ENCODE peak calls at places on chromosomes 7 and 10, in five cellular contexts. N is GM12878, L is K562, H is HepG2, A is H1. K is an unnamed sample. For H3K4me1 and H3K27me3, the result is how much of the 10 kb centered on the place peaks cover.

GRCh38 chr7:76225951-76226350 is 24.3 kb downstream of the SRRM3 start:
- DNase-seq in N (no peak), L (no peak), H (peak), A (no peak), K (no peak)

GRCh38 chr7:68224041-68224534 is 1227.5 kb downstream of the TYW1 start:
- DNase-seq in N (no peak), L (no peak), H (no peak), A (no peak), K (no peak)

GRCh38 chr7:147824671-147825070 is 765.9 kb upstream of the C7orf33 start:
- DNase-seq in N (no peak), L (no peak), H (no peak), A (no peak), K (no peak)

GRCh38 chr7:17939670-17940301 is 508 bp downstream of the SNX13 start:
- DNase-seq in N (no peak), L (peak), H (peak), A (no peak), K (peak)

GRCh38 chr10:3071405-3072198 is 4.3 kb downstream of the PFKP start:
- DNase-seq in N (no peak), L (no peak), H (no peak), A (no peak), K (no peak)

GRCh38 chr7:155351120-155351870 is 53.6 kb downstream of the INSIG1 start:
- DNase-seq in N (no peak), L (no peak), H (no peak), A (no peak), K (no peak)

GRCh38 chr7:139602143-139602722 is 78.7 kb downstream of the CLEC2L start:
- DNase-seq in N (no peak), L (peak), H (peak), A (no peak), K (peak)

GRCh38 chr7:24963218-24963617 is 16.8 kb downstream of the OSBPL3 start:
- DNase-seq in N (peak), L (no peak), H (no peak), A (no peak), K (no peak)

GRCh38 chr7:44608916-44609648 is 2.7 kb downstream of the OGDH start:
- DNase-seq in N (no peak), L (no peak), H (no peak), A (no peak), K (peak)

GRCh38 chr7:150912427-150912826 is 60.1 kb downstream of the AOC1 start:
- DNase-seq in N (no peak), L (no peak), H (no peak), A (no peak), K (no peak)

GRCh38 chr10:18238875-18239485 is 98.8 kb downstream of the CACNB2 start:
- DNase-seq in N (no peak), L (peak), H (peak), A (no peak), K (peak)

GRCh38 chr7:2629740-2630681 is 1.8 kb upstream of the TTYH3 start:
- DNase-seq in N (no peak), L (no peak), H (peak), A (no peak), K (no peak)

GRCh38 chr7:52565980-52566379 is 469.5 kb upstream of the POM121L12 start:
- DNase-seq in N (no peak), L (no peak), H (no peak), A (no peak), K (no peak)

GRCh38 chr10:113045155-113046055 is 95.4 kb downstream of the TCF7L2 start:
- DNase-seq in N (no peak), L (no peak), H (no peak), A (no peak), K (no peak)

GRCh38 chr7:97871659-97872024 is 566 bp downstream of the ASNS start:
- DNase-seq in N (peak), L (peak), H (no peak), A (no peak), K (peak)

GRCh38 chr10:71608863-71609768 is 110.5 kb downstream of the C10orf105 start:
- DNase-seq in N (no peak), L (peak), H (peak), A (peak), K (peak)

GRCh38 chr7:12570148-12570528 is 382 bp upstream of the SCIN start:
- DNase-seq in N (no peak), L (no peak), H (no peak), A (no peak), K (peak)

GRCh38 chr10:81874878-81875679 is at the start of gene NRG3:
- DNase-seq in N (no peak), L (no peak), H (no peak), A (no peak), K (peak)

GRCh38 chr7:2036786-2037185 is 196.0 kb downstream of the MAD1L1 start:
- DNase-seq in N (no peak), L (peak), H (no peak), A (no peak), K (no peak)

GRCh38 chr7:55533050-55533728 is 39.1 kb downstream of the VOPP1 start:
- DNase-seq in N (peak), L (no peak), H (no peak), A (no peak), K (no peak)

GRCh38 chr7:13240349-13240748 is 552.9 kb downstream of the ARL4A start:
- DNase-seq in N (no peak), L (no peak), H (no peak), A (no peak), K (peak)

GRCh38 chr10:99758241-99758891 is 24.1 kb upstream of the ABCC2 start:
- DNase-seq in N (no peak), L (no peak), H (no peak), A (no peak), K (no peak)

GRCh38 chr7:75889826-75890225 is 11.0 kb downstream of the RHBDD2 start:
- DNase-seq in N (no peak), L (no peak), H (no peak), A (no peak), K (no peak)

GRCh38 chr7:21912305-21912704 is 33.4 kb downstream of the CDCA7L start:
- DNase-seq in N (no peak), L (no peak), H (no peak), A (no peak), K (no peak)

GRCh38 chr7:27180431-27181175 is 4.4 kb downstream of the HOXA11 start:
- DNase-seq in N (no peak), L (no peak), H (no peak), A (no peak), K (no peak)

GRCh38 chr7:142571581-142571980 is 177.7 kb upstream of the PRSS1 start:
- DNase-seq in N (no peak), L (no peak), H (no peak), A (no peak), K (no peak)

DNA sequence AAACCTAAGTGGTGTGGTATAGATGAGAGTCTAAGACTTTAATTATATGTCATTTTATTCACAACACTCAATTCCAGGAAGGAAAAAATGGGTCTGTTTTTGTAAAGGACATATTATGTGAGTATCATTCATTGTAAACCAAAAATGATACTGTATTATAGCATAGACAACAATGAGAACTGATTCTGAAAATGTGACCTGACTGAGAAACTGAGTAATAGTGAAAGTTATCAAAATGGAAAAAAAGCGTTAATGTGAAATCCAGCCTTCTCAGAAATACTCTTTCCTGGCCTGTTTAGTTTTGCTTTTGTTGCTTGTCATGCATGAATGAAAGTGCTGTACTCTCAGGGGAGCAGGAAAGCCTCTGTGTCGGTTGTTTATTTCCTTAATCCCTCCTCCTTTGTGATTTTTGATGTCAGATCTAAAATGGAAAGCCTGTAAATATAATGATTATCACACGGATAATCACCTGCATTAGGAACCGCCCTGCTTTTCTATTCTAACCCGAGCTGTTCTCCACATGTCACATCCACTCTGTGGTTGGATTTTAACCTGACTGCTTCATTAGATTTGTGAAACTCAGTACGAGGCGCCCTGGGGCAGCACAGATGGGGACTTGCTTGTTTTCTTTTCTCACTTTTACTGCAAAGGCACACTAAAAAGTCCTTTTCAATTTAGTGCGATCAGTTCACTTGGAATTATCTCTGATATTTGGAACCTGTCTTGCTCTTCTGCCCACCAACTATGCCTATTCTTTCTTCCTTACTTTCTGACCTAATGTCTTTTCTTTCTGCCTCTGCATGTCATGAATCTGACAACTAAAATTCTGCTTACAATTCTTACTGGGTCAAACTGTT is 240.9 kb upstream of the KAT6B start:
- DNase-seq in N (peak), L (no peak), H (no peak), A (no peak), K (no peak)
- H3K4me1 ChIP-seq in N (under half), L (under half), H (under half), A (under half), K (under half)

GRCh38 chr7:92397542-92397941 is 49.7 kb upstream of the GATAD1 start:
- DNase-seq in N (no peak), L (no peak), H (no peak), A (no peak), K (no peak)

GRCh38 chr7:92402920-92403759 is 44.1 kb upstream of the GATAD1 start:
- DNase-seq in N (no peak), L (no peak), H (no peak), A (no peak), K (peak)

GRCh38 chr7:92404170-92404614 is 43.1 kb upstream of the GATAD1 start:
- DNase-seq in N (no peak), L (no peak), H (no peak), A (no peak), K (peak)

GRCh38 chr7:92403760-92404074 is 43.6 kb upstream of the GATAD1 start:
- DNase-seq in N (no peak), L (no peak), H (no peak), A (no peak), K (no peak)

GRCh38 chr7:92400013-92400412 is 47.3 kb upstream of the GATAD1 start:
- DNase-seq in N (no peak), L (no peak), H (no peak), A (no peak), K (no peak)
- H3K27me3 ChIP-seq in N (under half), L (under half), H (under half), A (under half), K (under half)

GRCh38 chr7:132211971-132212370 is 364.3 kb downstream of the PLXNA4 start:
- DNase-seq in N (no peak), L (no peak), H (no peak), A (no peak), K (no peak)
- TF ChIP-seq CREB1 in N (no peak), L (no peak), H (no peak), A (no peak), K (no peak)

GRCh38 chr10:125009580-125010235 is 67.8 kb downstream of the ZRANB1 start:
- DNase-seq in N (no peak), L (no peak), H (no peak), A (no peak), K (no peak)

GRCh38 chr10:125011926-125012705 is 70.2 kb downstream of the ZRANB1 start:
- DNase-seq in N (no peak), L (no peak), H (no peak), A (no peak), K (no peak)

GRCh38 chr10:125011171-125011925 is 69.4 kb downstream of the ZRANB1 start:
- DNase-seq in N (no peak), L (no peak), H (no peak), A (no peak), K (no peak)

GRCh38 chr10:125008689-125009579 is 67.0 kb downstream of the ZRANB1 start:
- DNase-seq in N (no peak), L (no peak), H (no peak), A (no peak), K (peak)

GRCh38 chr10:125010362-125010761 is 68.4 kb downstream of the ZRANB1 start:
- DNase-seq in N (no peak), L (no peak), H (no peak), A (no peak), K (no peak)
- H3K4me1 ChIP-seq in N (under half), L (under half), H (under half), A (under half), K (under half)